ENCODE peak calls at places on chromosomes 4 and X, in ten cellular contexts. X is mesenchymal stem cell, J is iPS DF 6.9, S is left lung, H is transverse colon, V is body of pancreas, P is pancreas, O is psoas muscle, A is lower lobe of right lung, R is upper lobe of right lung. U is an unnamed sample. For H3K9me3, the result is how much of the 10 kb centered on the place peaks cover.

GRCh38 chr4:169282429-169283113 is 11.8 kb upstream of the SH3RF1 start:
- DNase-seq in X (no peak), J (no peak), S (no peak), H (no peak), V (no peak), P (no peak), O (no peak), A (no peak), R (no peak), U (no peak)

GRCh38 chr4:66193487-66193886 is 523.2 kb upstream of the EPHA5 start:
- DNase-seq in X (no peak), J (no peak), S (no peak), H (no peak), V (no peak), P (no peak), O (no peak), A (no peak), R (no peak), U (no peak)

GRCh38 chrX:126551306-126551705 is 1.3 kb downstream of the DCAF12L1 start:
- DNase-seq in X (no peak), J (no peak), S (no peak), H (no peak), V (no peak), P (peak), O (no peak), A (no peak), R (no peak), U (no peak)

GRCh38 chrX:51376672-51377071 is 44.0 kb downstream of the NUDT10 start:
- DNase-seq in X (no peak), J (no peak), S (no peak), H (no peak), V (no peak), P (no peak), O (no peak), A (no peak), R (no peak), U (no peak)

GRCh38 chr4:43066415-43066814 is 173.9 kb downstream of the GRXCR1 start:
- DNase-seq in X (no peak), J (no peak), S (no peak), H (no peak), V (no peak), P (no peak), O (no peak), A (no peak), R (no peak), U (no peak)

GRCh38 chrX:31540313-31540712 is 468.5 kb upstream of the FTHL17 start:
- DNase-seq in X (no peak), J (no peak), S (no peak), H (no peak), V (no peak), P (no peak), O (no peak), A (no peak), R (no peak), U (peak)

GRCh38 chr4:2255501-2256155 is 6.3 kb downstream of the MXD4 start:
- DNase-seq in X (no peak), J (no peak), S (peak), H (peak), V (peak), P (peak), O (peak), A (peak), R (peak), U (peak)

GRCh38 chr4:6227412-6228157 is 27.2 kb upstream of the JAKMIP1 start:
- DNase-seq in X (no peak), J (no peak), S (no peak), H (no peak), V (no peak), P (no peak), O (no peak), A (no peak), R (peak), U (no peak)

GRCh38 chr4:8694226-8694625 is 101.7 kb downstream of the CPZ start:
- DNase-seq in X (no peak), J (no peak), S (no peak), H (peak), V (no peak), P (no peak), O (no peak), A (no peak), R (peak), U (no peak)

GRCh38 chr4:137502730-137503129 is 29.6 kb downstream of the PCDH18 start:
- DNase-seq in X (no peak), J (no peak), S (no peak), H (no peak), V (no peak), P (no peak), O (no peak), A (no peak), R (no peak), U (no peak)

GRCh38 chr4:151331276-151332042 is 6.1 kb upstream of the SH3D19 start:
- DNase-seq in X (peak), J (no peak), S (no peak), H (no peak), V (no peak), P (no peak), O (no peak), A (no peak), R (no peak), U (no peak)

GRCh38 chr4:70788733-70789132 is 51.0 kb downstream of the GRSF1 start:
- DNase-seq in X (no peak), J (no peak), S (no peak), H (no peak), V (no peak), P (no peak), O (no peak), A (no peak), R (no peak), U (no peak)

GRCh38 chrX:63350551-63350950 is 581 bp downstream of the SPIN4 start:
- DNase-seq in X (peak), J (no peak), S (no peak), H (peak), V (peak), P (peak), O (no peak), A (peak), R (peak), U (peak)

GRCh38 chrX:100980608-100981497 is 11.3 kb downstream of the ARL13A start:
- DNase-seq in X (peak), J (no peak), S (peak), H (no peak), V (peak), P (peak), O (peak), A (peak), R (peak), U (no peak)

GRCh38 chr4:162126754-162127153 is 37.0 kb downstream of the FSTL5 start:
- DNase-seq in X (no peak), J (no peak), S (no peak), H (no peak), V (no peak), P (no peak), O (no peak), A (no peak), R (no peak), U (no peak)

GRCh38 chrX:54230440-54231148 is 47.5 kb upstream of the FAM120C start:
- DNase-seq in X (peak), J (no peak), S (no peak), H (no peak), V (no peak), P (no peak), O (no peak), A (no peak), R (no peak), U (peak)

GRCh38 chr4:110602061-110602460 is 20.8 kb downstream of the PITX2 start:
- DNase-seq in X (no peak), J (no peak), S (no peak), H (no peak), V (no peak), P (no peak), O (no peak), A (no peak), R (no peak), U (no peak)

GRCh38 chr4:168634276-168634802 is 137.5 kb downstream of the PALLD start:
- DNase-seq in X (peak), J (no peak), S (no peak), H (no peak), V (no peak), P (no peak), O (no peak), A (no peak), R (no peak), U (no peak)

GRCh38 chr4:111187108-111187507 is 564.2 kb upstream of the PITX2 start:
- DNase-seq in X (no peak), J (no peak), S (no peak), H (no peak), V (no peak), P (no peak), O (no peak), A (no peak), R (no peak), U (no peak)

GRCh38 chr4:73606465-73606974 is 13.7 kb downstream of the RASSF6 start:
- DNase-seq in X (no peak), J (no peak), S (no peak), H (no peak), V (no peak), P (no peak), O (no peak), A (no peak), R (no peak), U (no peak)

GRCh38 chr4:117385531-117385930 is 300.2 kb upstream of the TRAM1L1 start:
- DNase-seq in X (no peak), J (no peak), S (no peak), H (no peak), V (no peak), P (no peak), O (no peak), A (no peak), R (no peak), U (no peak)

GRCh38 chr4:1660948-1661677 is 23.0 kb downstream of the FAM53A start:
- DNase-seq in X (no peak), J (no peak), S (peak), H (no peak), V (no peak), P (no peak), O (no peak), A (no peak), R (no peak), U (no peak)

DNA sequence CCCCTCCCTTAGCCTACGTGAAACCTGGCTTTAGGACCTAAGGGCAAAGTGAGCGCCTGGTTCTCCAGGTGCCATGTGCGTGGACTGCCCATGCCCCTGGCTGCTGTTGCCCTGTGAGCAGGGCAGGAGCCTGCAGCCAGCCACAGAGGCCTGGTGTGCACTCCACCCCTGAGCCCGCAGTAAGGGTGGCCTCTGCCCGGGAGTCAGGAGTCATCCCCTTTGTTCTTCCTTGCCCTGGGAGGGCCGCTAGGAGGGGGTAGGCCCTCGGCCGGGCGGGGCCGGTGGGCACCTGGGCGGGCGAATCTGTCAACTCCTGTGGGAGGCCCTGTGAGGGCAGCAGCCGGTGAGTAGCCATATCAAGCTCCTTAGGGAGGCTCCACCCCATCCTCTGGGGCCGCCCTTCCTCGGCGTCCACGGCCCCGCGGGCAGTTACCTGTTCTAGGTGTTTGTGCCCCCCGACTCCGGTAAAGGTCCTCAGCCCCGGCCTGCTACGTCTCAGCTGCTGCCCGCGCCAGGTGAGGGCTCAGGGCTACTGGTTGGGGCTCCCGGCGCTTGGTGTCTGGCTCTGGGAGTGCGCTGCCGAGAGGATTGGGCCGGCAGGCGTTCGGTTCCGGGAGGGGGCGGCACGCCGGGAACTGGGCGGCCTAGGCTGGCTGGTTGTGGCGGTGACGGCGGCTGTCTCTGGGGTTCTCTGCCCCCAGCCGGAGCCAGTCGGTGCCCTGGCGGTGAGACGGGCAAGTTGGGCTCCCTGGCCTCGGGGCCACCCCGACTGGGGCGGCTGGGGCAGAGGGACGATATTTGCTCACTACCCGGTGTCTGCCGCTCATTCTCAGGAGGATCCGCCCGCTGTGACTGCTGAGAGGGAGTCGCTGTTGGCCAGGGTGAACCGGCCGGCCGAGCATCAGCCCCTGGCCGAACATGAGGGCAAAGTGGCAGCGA is 1060.2 kb downstream of the TECRL start:
- DNase-seq in X (no peak), J (no peak), S (peak), H (no peak), V (no peak), P (no peak), O (no peak), A (peak), R (no peak), U (no peak)
- H3K9me3 ChIP-seq in X (under half), J (under half), S (under half), H (under half), V (under half), P (under half), O (under half), A (under half), R (under half), U (under half)

GRCh38 chrX:13119386-13119785 is 75.0 kb upstream of the FAM9C start:
- DNase-seq in X (peak), J (no peak), S (no peak), H (no peak), V (no peak), P (no peak), O (no peak), A (no peak), R (no peak), U (no peak)

GRCh38 chrX:13123857-13124345 is 79.5 kb upstream of the FAM9C start:
- DNase-seq in X (peak), J (no peak), S (no peak), H (no peak), V (no peak), P (no peak), O (no peak), A (no peak), R (no peak), U (peak)

GRCh38 chrX:13123247-13123856 is 78.9 kb upstream of the FAM9C start:
- DNase-seq in X (peak), J (no peak), S (no peak), H (no peak), V (no peak), P (no peak), O (no peak), A (no peak), R (no peak), U (no peak)

GRCh38 chrX:13120017-13120416 is 75.6 kb upstream of the FAM9C start:
- DNase-seq in X (peak), J (no peak), S (no peak), H (peak), V (peak), P (peak), O (no peak), A (peak), R (no peak), U (peak)

GRCh38 chrX:13121020-13121419 is 76.6 kb upstream of the FAM9C start:
- DNase-seq in X (no peak), J (no peak), S (no peak), H (no peak), V (no peak), P (no peak), O (no peak), A (no peak), R (no peak), U (no peak)
- H3K27ac ChIP-seq in X (no peak), J (no peak), S (peak), H (peak), V (peak), P (peak), O (no peak), A (peak), R (peak), U (no peak)

DNA sequence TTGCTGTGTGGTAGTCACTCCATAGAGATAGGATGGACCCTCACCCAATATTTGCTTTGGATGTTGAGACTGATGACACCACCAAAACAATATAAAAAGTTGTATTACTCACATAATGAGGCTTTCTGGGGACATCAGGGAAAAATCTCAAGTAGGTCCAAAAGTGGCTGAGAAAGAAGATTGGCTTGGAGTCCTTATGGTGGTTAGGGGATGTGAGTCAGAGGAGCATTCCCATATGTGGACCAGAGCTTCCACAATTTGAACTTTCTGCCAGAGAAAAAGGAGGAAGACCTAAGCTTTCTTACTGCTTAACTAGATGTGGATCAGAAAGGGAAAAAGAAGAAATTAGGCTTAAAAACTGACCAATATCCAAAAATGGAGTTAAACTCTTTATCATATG is 460.5 kb downstream of the SH3BGRL start:
- DNase-seq in X (no peak), J (no peak), S (no peak), H (no peak), V (no peak), P (no peak), O (no peak), A (no peak), R (no peak), U (no peak)
- H3K9me3 ChIP-seq in X (under half), J (under half), S (under half), H (under half), V (under half), P (under half), O (under half), A (under half), R (under half), U (under half)

DNA sequence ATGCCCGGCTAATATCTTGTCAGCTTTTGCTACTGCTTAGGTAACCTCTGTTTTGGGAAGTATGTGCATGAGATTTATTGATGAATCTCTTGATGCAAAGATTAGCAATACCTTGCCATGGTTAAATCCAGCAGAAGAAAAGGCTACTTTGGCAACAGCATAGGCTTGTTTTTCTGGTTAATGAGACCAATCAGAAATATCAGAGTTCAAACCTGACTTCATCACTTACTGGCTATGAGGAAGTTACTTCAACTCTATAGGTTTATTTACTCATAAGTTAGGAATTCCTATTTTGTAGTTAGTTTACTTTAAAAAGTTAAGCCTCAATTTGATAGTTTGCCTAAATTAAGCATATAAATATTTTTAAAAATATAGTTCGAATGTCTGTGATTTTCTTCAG is 93.1 kb downstream of the PDLIM5 start:
- DNase-seq in X (peak), J (no peak), S (no peak), H (no peak), V (no peak), P (no peak), O (no peak), A (no peak), R (no peak), U (no peak)
- H3K27ac ChIP-seq in X (peak), J (no peak), S (no peak), H (no peak), V (no peak), P (no peak), O (peak), A (no peak), R (no peak), U (peak)

U was measured in cardiac muscle cell.